ENCODE peak calls at places on chromosomes 4 and X, in six cellular contexts. One of them, this sample, is unnamed.

GRCh38 chrX:103839404-103839803 is 7.3 kb upstream of the RAB9B start:
- DNase-seq in LNCaP clone FGC: no peak
- DNase-seq in Peyer's patch: no peak
- DNase-seq in IMR-90: no peak
- DNase-seq in psoas muscle: no peak
- DNase-seq in cardiac fibroblast: no peak
- DNase-seq in this sample: no peak

GRCh38 chr4:41887821-41888699 is 47.2 kb upstream of the TMEM33 start:
- DNase-seq in psoas muscle: no peak
- DNase-seq in LNCaP clone FGC: peak
- DNase-seq in Peyer's patch: peak
- DNase-seq in cardiac fibroblast: peak
- DNase-seq in IMR-90: peak
- DNase-seq in this sample: peak

GRCh38 chrX:19225906-19226305 is 103.6 kb upstream of the ADGRG2 start:
- DNase-seq in LNCaP clone FGC: no peak
- DNase-seq in cardiac fibroblast: peak
- DNase-seq in psoas muscle: no peak
- DNase-seq in IMR-90: peak
- DNase-seq in Peyer's patch: no peak
- DNase-seq in this sample: no peak

GRCh38 chrX:65894138-65894537 is 145.7 kb downstream of the VSIG4 start:
- DNase-seq in Peyer's patch: peak
- DNase-seq in psoas muscle: no peak
- DNase-seq in cardiac fibroblast: no peak
- DNase-seq in IMR-90: no peak
- DNase-seq in LNCaP clone FGC: no peak
- DNase-seq in this sample: no peak

GRCh38 chrX:2425281-2426071 is 75.3 kb downstream of the DHRSX start:
- DNase-seq in LNCaP clone FGC: no peak
- DNase-seq in psoas muscle: no peak
- DNase-seq in cardiac fibroblast: no peak
- DNase-seq in IMR-90: no peak
- DNase-seq in Peyer's patch: no peak
- DNase-seq in this sample: no peak

GRCh38 chr4:82223715-82224114 is 150.1 kb downstream of the HNRNPD start:
- DNase-seq in Peyer's patch: peak
- DNase-seq in cardiac fibroblast: no peak
- DNase-seq in LNCaP clone FGC: no peak
- DNase-seq in psoas muscle: no peak
- DNase-seq in IMR-90: no peak
- DNase-seq in this sample: no peak

GRCh38 chr4:28557755-28558154 is 1697.1 kb downstream of the STIM2 start:
- DNase-seq in LNCaP clone FGC: no peak
- DNase-seq in IMR-90: peak
- DNase-seq in cardiac fibroblast: peak
- DNase-seq in psoas muscle: no peak
- DNase-seq in Peyer's patch: no peak
- DNase-seq in this sample: peak

GRCh38 chrX:119015407-119016242 is 41.2 kb downstream of the LONRF3 start:
- DNase-seq in Peyer's patch: peak
- DNase-seq in psoas muscle: peak
- DNase-seq in IMR-90: peak
- DNase-seq in cardiac fibroblast: peak
- DNase-seq in LNCaP clone FGC: no peak
- DNase-seq in this sample: peak

GRCh38 chr4:83269256-83269655 is 15.3 kb downstream of the COQ2 start:
- DNase-seq in psoas muscle: no peak
- DNase-seq in Peyer's patch: no peak
- DNase-seq in LNCaP clone FGC: no peak
- DNase-seq in IMR-90: no peak
- DNase-seq in cardiac fibroblast: peak
- DNase-seq in this sample: peak

GRCh38 chrX:154083134-154083517 is 14.4 kb downstream of the MECP2 start:
- DNase-seq in Peyer's patch: no peak
- DNase-seq in LNCaP clone FGC: no peak
- DNase-seq in IMR-90: no peak
- DNase-seq in cardiac fibroblast: peak
- DNase-seq in psoas muscle: no peak
- DNase-seq in this sample: no peak

GRCh38 chr4:123452585-123452984 is 56.0 kb downstream of the SPRY1 start:
- DNase-seq in LNCaP clone FGC: peak
- DNase-seq in cardiac fibroblast: peak
- DNase-seq in psoas muscle: peak
- DNase-seq in IMR-90: peak
- DNase-seq in Peyer's patch: peak
- DNase-seq in this sample: peak

GRCh38 chrX:41481264-41482109 is 34.3 kb downstream of the NYX start:
- DNase-seq in Peyer's patch: no peak
- DNase-seq in psoas muscle: no peak
- DNase-seq in LNCaP clone FGC: no peak
- DNase-seq in IMR-90: no peak
- DNase-seq in cardiac fibroblast: peak
- DNase-seq in this sample: peak

GRCh38 chr4:81221303-81222081 is 6.5 kb upstream of the PRKG2 start:
- DNase-seq in psoas muscle: no peak
- DNase-seq in cardiac fibroblast: peak
- DNase-seq in LNCaP clone FGC: no peak
- DNase-seq in Peyer's patch: no peak
- DNase-seq in IMR-90: peak
- DNase-seq in this sample: no peak

GRCh38 chrX:155086202-155086840 is 15.0 kb downstream of the BRCC3 start:
- DNase-seq in cardiac fibroblast: peak
- DNase-seq in Peyer's patch: peak
- DNase-seq in psoas muscle: no peak
- DNase-seq in LNCaP clone FGC: no peak
- DNase-seq in IMR-90: peak
- DNase-seq in this sample: peak

GRCh38 chr4:30617836-30618235 is 102.3 kb upstream of the PCDH7 start:
- DNase-seq in LNCaP clone FGC: no peak
- DNase-seq in psoas muscle: no peak
- DNase-seq in cardiac fibroblast: no peak
- DNase-seq in Peyer's patch: no peak
- DNase-seq in IMR-90: no peak
- DNase-seq in this sample: no peak

GRCh38 chrX:9171841-9172240 is 137.9 kb upstream of the FAM9B start:
- DNase-seq in cardiac fibroblast: peak
- DNase-seq in Peyer's patch: no peak
- DNase-seq in LNCaP clone FGC: no peak
- DNase-seq in IMR-90: peak
- DNase-seq in psoas muscle: no peak
- DNase-seq in this sample: peak

GRCh38 chr4:100095729-100096595 is 94.3 kb downstream of the DDIT4L start:
- DNase-seq in cardiac fibroblast: peak
- DNase-seq in IMR-90: peak
- DNase-seq in LNCaP clone FGC: no peak
- DNase-seq in psoas muscle: peak
- DNase-seq in Peyer's patch: peak
- DNase-seq in this sample: peak

GRCh38 chrX:99271641-99272040 is 1138.4 kb downstream of the PCDH19 start:
- DNase-seq in cardiac fibroblast: no peak
- DNase-seq in psoas muscle: no peak
- DNase-seq in Peyer's patch: no peak
- DNase-seq in LNCaP clone FGC: no peak
- DNase-seq in IMR-90: no peak
- DNase-seq in this sample: no peak
- TF ChIP-seq CTCF in cardiac fibroblast: no peak
- TF ChIP-seq CTCF in psoas muscle: no peak
- TF ChIP-seq CTCF in Peyer's patch: no peak
- TF ChIP-seq CTCF in LNCaP clone FGC: no peak
- TF ChIP-seq CTCF in IMR-90: no peak
- TF ChIP-seq CTCF in this sample: no peak

GRCh38 chrX:101729986-101730385 is 70.3 kb upstream of the ARMCX2 start:
- DNase-seq in LNCaP clone FGC: peak
- DNase-seq in Peyer's patch: no peak
- DNase-seq in psoas muscle: no peak
- DNase-seq in IMR-90: no peak
- DNase-seq in cardiac fibroblast: no peak
- DNase-seq in this sample: no peak
- TF ChIP-seq CTCF in LNCaP clone FGC: no peak
- TF ChIP-seq CTCF in Peyer's patch: no peak
- TF ChIP-seq CTCF in psoas muscle: no peak
- TF ChIP-seq CTCF in IMR-90: no peak
- TF ChIP-seq CTCF in cardiac fibroblast: no peak
- TF ChIP-seq CTCF in this sample: no peak

DNA sequence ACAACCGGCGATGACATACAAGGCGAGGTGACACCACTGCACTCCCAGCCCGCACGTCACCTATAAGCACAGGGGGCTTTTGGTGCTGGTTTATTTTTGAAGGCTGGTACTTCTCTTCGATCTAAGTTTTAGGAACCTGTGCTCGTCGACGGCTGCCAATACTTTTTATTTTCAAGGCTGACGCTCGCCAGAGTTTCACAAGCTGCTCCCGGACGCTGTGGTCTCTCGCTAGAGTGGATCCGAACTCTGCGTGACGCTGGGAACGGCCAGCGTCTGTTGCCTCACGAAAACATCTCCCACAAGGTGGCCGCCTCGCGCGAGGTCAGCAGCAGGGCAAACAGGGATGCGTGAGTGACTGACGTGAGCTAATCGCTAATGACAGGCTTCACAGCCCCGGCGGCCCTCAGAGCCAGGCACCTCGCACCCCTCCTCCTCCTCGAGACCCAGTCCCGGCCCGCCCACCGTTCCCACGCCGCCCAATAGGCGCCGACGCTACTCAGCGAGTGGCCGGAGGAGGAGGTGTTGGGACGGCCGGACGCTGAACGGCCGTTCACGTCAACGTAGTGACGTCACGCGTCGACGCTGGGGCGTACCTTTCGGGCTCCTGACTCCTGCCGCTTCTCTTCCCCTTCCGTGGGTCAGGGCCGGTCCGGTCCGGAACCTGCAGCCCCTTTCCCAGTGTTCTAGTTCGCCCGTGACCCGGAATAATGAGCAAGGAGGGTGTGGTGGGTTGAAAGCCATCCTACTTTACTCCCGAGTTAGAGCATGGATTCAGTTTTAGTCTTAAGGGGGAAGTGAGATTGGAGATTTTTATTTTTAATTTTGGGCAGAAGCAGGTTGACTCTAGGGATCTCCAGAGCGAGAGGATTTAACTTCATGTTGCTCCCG is at the start of gene CLCN3:
- DNase-seq in cardiac fibroblast: peak
- DNase-seq in LNCaP clone FGC: peak
- DNase-seq in Peyer's patch: peak
- DNase-seq in psoas muscle: peak
- DNase-seq in IMR-90: peak
- DNase-seq in this sample: peak
- TF ChIP-seq CTCF in cardiac fibroblast: no peak
- TF ChIP-seq CTCF in LNCaP clone FGC: peak
- TF ChIP-seq CTCF in Peyer's patch: peak
- TF ChIP-seq CTCF in psoas muscle: no peak
- TF ChIP-seq CTCF in IMR-90: peak
- TF ChIP-seq CTCF in this sample: peak

DNA sequence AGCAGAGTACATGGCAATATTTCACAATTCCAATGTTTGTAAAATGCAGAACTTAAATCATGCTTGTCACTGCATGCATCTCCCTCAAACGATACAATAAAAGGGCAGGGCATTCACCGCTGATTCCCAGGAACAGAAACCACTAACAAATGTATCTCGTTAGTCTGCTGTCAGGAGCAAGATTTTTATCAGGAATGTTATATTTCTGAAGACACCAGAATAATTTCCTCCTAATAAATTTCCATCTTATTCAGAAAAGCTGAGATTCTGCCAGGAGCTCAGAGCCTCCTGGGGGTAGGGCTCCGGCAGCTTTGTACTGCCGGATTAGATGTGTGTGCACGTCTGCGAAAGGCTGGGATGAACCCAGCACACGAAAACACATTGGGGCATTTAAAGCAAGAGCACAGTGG is 54.0 kb upstream of the LDB2 start:
- DNase-seq in LNCaP clone FGC: no peak
- DNase-seq in cardiac fibroblast: no peak
- DNase-seq in IMR-90: no peak
- DNase-seq in psoas muscle: no peak
- DNase-seq in Peyer's patch: no peak
- DNase-seq in this sample: peak
- TF ChIP-seq CTCF in LNCaP clone FGC: no peak
- TF ChIP-seq CTCF in cardiac fibroblast: no peak
- TF ChIP-seq CTCF in IMR-90: no peak
- TF ChIP-seq CTCF in psoas muscle: no peak
- TF ChIP-seq CTCF in Peyer's patch: no peak
- TF ChIP-seq CTCF in this sample: no peak

GRCh38 chrX:70998402-70999027 is 67.6 kb upstream of the SLC7A3 start:
- DNase-seq in LNCaP clone FGC: no peak
- DNase-seq in psoas muscle: no peak
- DNase-seq in IMR-90: peak
- DNase-seq in cardiac fibroblast: peak
- DNase-seq in Peyer's patch: no peak
- DNase-seq in this sample: peak
- TF ChIP-seq CTCF in LNCaP clone FGC: peak
- TF ChIP-seq CTCF in psoas muscle: no peak
- TF ChIP-seq CTCF in IMR-90: peak
- TF ChIP-seq CTCF in cardiac fibroblast: peak
- TF ChIP-seq CTCF in Peyer's patch: peak
- TF ChIP-seq CTCF in this sample: peak

GRCh38 chrX:125378205-125378604 is 58.5 kb downstream of the TEX13C start:
- DNase-seq in LNCaP clone FGC: peak
- DNase-seq in psoas muscle: no peak
- DNase-seq in IMR-90: no peak
- DNase-seq in cardiac fibroblast: no peak
- DNase-seq in Peyer's patch: no peak
- DNase-seq in this sample: no peak
- TF ChIP-seq CTCF in LNCaP clone FGC: peak
- TF ChIP-seq CTCF in psoas muscle: no peak
- TF ChIP-seq CTCF in IMR-90: no peak
- TF ChIP-seq CTCF in cardiac fibroblast: no peak
- TF ChIP-seq CTCF in Peyer's patch: no peak
- TF ChIP-seq CTCF in this sample: no peak

GRCh38 chr4:186557061-186557460 is 1.7 kb upstream of the MTNR1A start:
- DNase-seq in LNCaP clone FGC: peak
- DNase-seq in cardiac fibroblast: no peak
- DNase-seq in Peyer's patch: no peak
- DNase-seq in psoas muscle: no peak
- DNase-seq in IMR-90: no peak
- DNase-seq in this sample: peak

GRCh38 chr4:186553717-186554116 is 1.6 kb downstream of the MTNR1A start:
- DNase-seq in IMR-90: no peak
- DNase-seq in cardiac fibroblast: no peak
- DNase-seq in psoas muscle: no peak
- DNase-seq in Peyer's patch: no peak
- DNase-seq in LNCaP clone FGC: no peak
- DNase-seq in this sample: no peak

GRCh38 chr4:186551849-186552248 is 3.5 kb downstream of the MTNR1A start:
- DNase-seq in IMR-90: no peak
- DNase-seq in psoas muscle: no peak
- DNase-seq in cardiac fibroblast: no peak
- DNase-seq in LNCaP clone FGC: no peak
- DNase-seq in Peyer's patch: no peak
- DNase-seq in this sample: no peak

GRCh38 chr4:186554890-186555827 is at the start of gene MTNR1A:
- DNase-seq in cardiac fibroblast: no peak
- DNase-seq in Peyer's patch: no peak
- DNase-seq in psoas muscle: no peak
- DNase-seq in IMR-90: no peak
- DNase-seq in LNCaP clone FGC: no peak
- DNase-seq in this sample: no peak

DNA sequence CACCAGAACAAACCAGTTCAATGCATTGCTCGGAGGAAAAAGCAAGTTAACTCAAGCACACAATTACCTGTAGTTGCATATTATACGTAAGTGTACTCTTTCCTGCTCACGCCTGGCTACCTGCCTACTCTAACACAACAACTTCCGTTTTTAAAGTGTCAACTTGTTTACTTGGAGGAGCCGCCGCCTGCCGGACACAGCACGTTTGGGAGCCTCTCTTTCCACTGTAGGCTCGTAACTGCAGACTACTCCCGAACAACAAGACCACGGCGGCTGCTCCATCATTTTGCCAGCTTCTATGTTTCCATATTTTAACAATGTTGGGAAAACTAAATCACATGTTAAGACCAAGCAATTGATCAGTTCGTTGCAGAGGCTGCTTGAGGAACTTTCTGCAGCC is 882 bp downstream of the MTNR1A start:
- DNase-seq in LNCaP clone FGC: peak
- DNase-seq in cardiac fibroblast: peak
- DNase-seq in psoas muscle: no peak
- DNase-seq in IMR-90: no peak
- DNase-seq in Peyer's patch: no peak
- DNase-seq in this sample: peak
- TF ChIP-seq CTCF in LNCaP clone FGC: peak
- TF ChIP-seq CTCF in cardiac fibroblast: peak
- TF ChIP-seq CTCF in psoas muscle: no peak
- TF ChIP-seq CTCF in IMR-90: peak
- TF ChIP-seq CTCF in Peyer's patch: peak
- TF ChIP-seq CTCF in this sample: peak

This sample was measured in AG10803.